ENCODE peak calls at places on chromosomes 13 and 19, in seven cellular contexts. E is IMR-90, B is upper lobe of left lung, P is fibroblast of mammary gland, J is NCI-H1417, L is Peyer's patch, I is left kidney. H is an unnamed sample.

GRCh38 chr13:42354246-42355117 is 82.5 kb downstream of the AKAP11 start:
- DNase-seq in E (peak; percentile 48), B (no peak), P (peak; percentile 76), J (no peak), L (peak; percentile 61), I (peak; percentile 10), H (peak; percentile 19)

GRCh38 chr13:32098275-32098674 is 66.7 kb downstream of the FRY start:
- DNase-seq in E (no peak), B (no peak), P (peak; percentile 9), J (no peak), L (no peak), I (no peak), H (no peak)

GRCh38 chr13:87314822-87315221 is 356.3 kb upstream of the SLITRK5 start:
- DNase-seq in E (no peak), B (no peak), P (no peak), J (no peak), L (no peak), I (no peak), H (no peak)

GRCh38 chr13:96904232-96904631 is 90.0 kb downstream of the OXGR1 start:
- DNase-seq in E (no peak), B (no peak), P (no peak), J (no peak), L (no peak), I (no peak), H (peak; percentile 29)

GRCh38 chr19:55617426-55617825 is 6.9 kb downstream of the ZNF784 start:
- DNase-seq in E (no peak), B (no peak), P (no peak), J (no peak), L (no peak), I (no peak), H (peak; percentile 1)

GRCh38 chr13:49366841-49367240 is 77.0 kb downstream of the CAB39L start:
- DNase-seq in E (peak; percentile 39), B (no peak), P (peak; percentile 26), J (no peak), L (no peak), I (no peak), H (no peak)

GRCh38 chr19:17846146-17846545 is 1.6 kb downstream of the JAK3 start:
- DNase-seq in E (no peak), B (no peak), P (no peak), J (no peak), L (no peak), I (no peak), H (no peak)

GRCh38 chr19:33618884-33619283 is 2.9 kb upstream of the CHST8 start:
- DNase-seq in E (no peak), B (no peak), P (no peak), J (no peak), L (no peak), I (no peak), H (no peak)

GRCh38 chr13:112966776-112967175 is 2.2 kb upstream of the MCF2L start:
- DNase-seq in E (no peak), B (no peak), P (no peak), J (no peak), L (no peak), I (no peak), H (no peak)

GRCh38 chr13:108508263-108508662 is 121.1 kb upstream of the MYO16 start:
- DNase-seq in E (peak; percentile 29), B (no peak), P (peak; percentile 30), J (no peak), L (no peak), I (peak; percentile 54), H (peak; percentile 79)

GRCh38 chr13:98216135-98216565 is 39.1 kb upstream of the RNF113B start:
- DNase-seq in E (peak; percentile 93), B (peak; percentile 69), P (peak; percentile 86), J (peak; percentile 30), L (no peak), I (no peak), H (no peak)

H was measured in GM23338.